ENCODE peak calls at places on chromosomes 1 and 21, in six cellular contexts. V is IMR-90, K is mesenchymal stem cell, W is mesendoderm, L is H1, Y is trophoblast cell. S is an unnamed sample. For H3K27me3, the result is how much of the 10 kb centered on the place peaks cover.

GRCh38 chr21:38905751-38906150 is 100.0 kb downstream of the ETS2 start:
- DNase-seq in W (no peak), V (no peak), K (no peak), L (no peak), Y (no peak), S (no peak)

GRCh38 chr21:29288239-29288638 is 10.5 kb upstream of the BACH1 start:
- DNase-seq in K (no peak), W (no peak), L (no peak), Y (no peak), V (no peak), S (no peak)

GRCh38 chr1:243917177-243917862 is 67.3 kb upstream of the AKT3 start:
- DNase-seq in K (peak), W (peak), V (peak), L (peak), Y (peak), S (peak)

GRCh38 chr1:23614128-23614660 is 54.9 kb upstream of the ID3 start:
- DNase-seq in K (no peak), W (no peak), Y (no peak), L (no peak), V (no peak), S (no peak)

GRCh38 chr1:21873174-21873573 is 61.1 kb downstream of the LDLRAD2 start:
- DNase-seq in Y (no peak), L (no peak), K (no peak), V (no peak), W (no peak), S (peak)

GRCh38 chr1:221188531-221188930 is 309.3 kb downstream of the HLX start:
- DNase-seq in L (no peak), V (no peak), Y (no peak), K (no peak), W (no peak), S (no peak)

GRCh38 chr1:33854091-33854490 is 9.8 kb upstream of the HMGB4 start:
- DNase-seq in Y (no peak), V (no peak), L (no peak), K (no peak), W (no peak), S (no peak)

GRCh38 chr1:54413295-54413694 is 7.1 kb upstream of the SSBP3 start:
- DNase-seq in V (peak), L (no peak), K (peak), W (no peak), Y (no peak), S (no peak)

GRCh38 chr1:93753766-93754763 is 72.4 kb upstream of the BCAR3 start:
- DNase-seq in K (peak), Y (peak), W (no peak), L (no peak), V (peak), S (no peak)

GRCh38 chr1:204735042-204735441 is 49.5 kb upstream of the LRRN2 start:
- DNase-seq in L (peak), V (no peak), Y (no peak), K (no peak), W (peak), S (no peak)

GRCh38 chr1:204731509-204731908 is 46.0 kb upstream of the LRRN2 start:
- DNase-seq in W (no peak), Y (no peak), K (no peak), V (no peak), L (peak), S (no peak)

GRCh38 chr1:204733289-204733688 is 47.8 kb upstream of the LRRN2 start:
- DNase-seq in W (no peak), Y (no peak), V (no peak), L (peak), K (no peak), S (no peak)

GRCh38 chr1:204731997-204732396 is 46.5 kb upstream of the LRRN2 start:
- DNase-seq in W (no peak), L (peak), Y (no peak), K (no peak), V (no peak), S (no peak)

DNA sequence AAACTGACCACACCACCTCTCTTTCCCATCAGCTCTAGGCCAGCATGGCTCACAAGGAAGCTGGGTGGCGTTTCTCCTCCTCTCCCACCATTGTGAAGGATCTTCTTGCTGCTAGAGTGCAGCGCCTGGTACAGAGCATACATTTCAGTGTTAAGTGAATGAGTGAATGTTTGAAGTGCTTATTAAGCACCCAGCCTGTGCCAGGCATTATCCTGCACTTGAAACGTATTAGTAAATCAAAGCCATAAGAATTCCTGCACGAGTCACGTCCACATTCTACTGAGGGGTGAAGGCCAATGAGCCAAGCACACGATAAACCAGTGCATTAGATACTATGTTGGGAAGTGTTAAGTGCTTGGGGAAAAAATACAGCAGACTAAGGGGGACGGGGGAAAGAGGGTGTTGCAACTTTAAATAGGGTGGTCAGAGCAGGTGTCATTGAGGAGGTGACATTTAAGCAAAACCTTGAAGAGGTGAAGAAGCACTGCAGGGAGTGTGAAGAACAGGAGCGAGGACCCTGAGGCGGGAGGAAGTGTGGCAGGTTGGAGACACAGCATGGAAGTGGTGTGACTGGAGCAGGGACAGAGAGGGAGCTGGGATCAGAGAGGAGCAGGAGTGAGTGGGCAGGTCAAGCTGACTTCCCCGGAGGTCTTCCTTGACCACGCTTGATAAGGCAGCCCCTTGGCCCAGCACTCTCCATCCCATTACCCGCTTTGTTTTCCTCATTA is 48.5 kb upstream of the LRRN2 start:
- DNase-seq in Y (no peak), L (peak), K (no peak), V (no peak), W (no peak), S (no peak)
- H3K27me3 ChIP-seq in Y (under half), L (under half), K (under half), V (under half), W (under half), S (under half)

DNA sequence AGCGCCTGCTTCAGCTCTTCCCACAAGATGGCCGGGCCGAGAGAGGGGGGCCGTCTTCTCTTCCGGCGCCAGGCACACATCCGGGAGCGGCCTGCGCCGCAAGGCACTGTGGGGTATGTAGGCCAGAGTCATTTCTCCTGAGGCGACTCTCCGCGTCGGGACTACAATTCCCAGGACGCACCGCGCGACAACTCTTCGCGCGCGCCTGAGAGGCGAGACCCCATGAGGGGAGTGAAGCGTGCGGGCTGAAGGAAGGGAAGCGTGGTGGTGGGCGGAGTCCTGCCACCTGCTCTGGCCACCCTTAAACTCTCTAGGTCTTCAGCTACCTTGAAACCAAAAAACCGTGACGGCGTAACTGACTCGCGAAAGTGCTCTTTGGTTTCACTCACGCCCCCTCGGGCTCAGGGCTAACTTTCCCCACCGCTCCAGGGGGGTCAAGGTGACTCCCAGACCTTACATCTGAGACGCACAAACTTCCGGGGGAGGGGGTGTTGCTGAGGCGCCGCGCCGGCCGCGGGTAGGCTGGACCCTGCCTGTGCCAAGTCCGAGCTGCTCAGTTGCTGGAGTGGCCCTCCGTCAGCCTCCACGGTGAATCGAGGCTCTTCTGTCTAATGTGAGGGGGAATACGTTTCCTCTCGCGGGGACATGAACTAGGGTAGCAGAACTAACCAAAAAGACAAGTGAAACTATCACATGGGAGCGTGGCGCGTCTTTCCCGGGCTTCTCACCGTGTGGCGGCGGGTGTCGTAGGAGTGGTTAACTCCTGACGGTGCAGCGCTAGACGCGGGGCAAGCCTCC is at the start of gene SERBP1:
- DNase-seq in W (peak), Y (peak), L (peak), V (peak), K (peak), S (peak)
- H2BK120ac ChIP-seq in W (no peak), Y (peak), L (peak), V (peak), K (no peak), S (no peak)

GRCh38 chr1:110390692-110391232 is at the start of gene SLC16A4:
- DNase-seq in W (peak), L (no peak), K (peak), V (peak), Y (peak), S (no peak)
- H3K4me3 ChIP-seq in W (no peak), L (no peak), K (peak), V (peak), Y (no peak), S (no peak)

GRCh38 chr1:200305806-200306205 is 104.0 kb downstream of the ZNF281 start:
- DNase-seq in L (no peak), Y (no peak), W (no peak), V (no peak), K (no peak), S (no peak)
- H3K27me3 ChIP-seq in L (under half), Y (under half), W (under half), V (under half), K (under half), S (under half)

GRCh38 chr1:112618721-112619517 is at the start of gene ST7L:
- DNase-seq in Y (peak), L (peak), K (peak), W (peak), V (peak), S (peak)
- H2BK120ac ChIP-seq in Y (peak), L (peak), K (peak), W (peak), V (peak), S (peak)

GRCh38 chr1:80778094-80778840 is 1022.5 kb upstream of the ADGRL2 start:
- DNase-seq in Y (no peak), K (no peak), W (no peak), V (no peak), L (no peak), S (no peak)

GRCh38 chr1:80776286-80776685 is 1024.4 kb upstream of the ADGRL2 start:
- DNase-seq in Y (no peak), L (no peak), K (no peak), V (no peak), W (peak), S (no peak)

GRCh38 chr1:80779278-80779677 is 1021.5 kb upstream of the ADGRL2 start:
- DNase-seq in L (no peak), W (peak), K (no peak), Y (peak), V (no peak), S (no peak)
- H3K4me3 ChIP-seq in L (no peak), W (no peak), K (no peak), Y (no peak), V (no peak), S (no peak)

DNA sequence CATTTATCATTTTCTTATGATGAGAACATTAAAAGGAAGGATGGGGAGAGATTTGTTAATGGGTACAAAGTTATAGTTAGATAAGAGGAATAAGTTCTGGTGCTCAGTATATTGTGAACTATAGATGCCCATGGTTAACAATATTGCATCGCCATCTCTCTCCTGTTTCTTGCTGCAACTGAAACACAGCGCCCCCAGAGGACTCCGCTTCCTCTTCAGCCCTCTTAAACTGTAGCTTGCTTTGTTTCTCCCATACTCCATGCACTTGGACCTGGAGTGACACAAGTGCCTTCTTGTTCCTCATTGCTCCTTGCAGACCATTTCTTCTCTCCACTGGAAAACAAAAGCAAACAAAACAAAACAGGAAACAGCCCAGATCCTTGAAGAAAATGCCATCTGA is 70.1 kb upstream of the NTPCR start:
- DNase-seq in L (peak), K (peak), Y (peak), W (peak), V (peak), S (no peak)
- H3K27me3 ChIP-seq in L (under half), K (under half), Y (under half), W (under half), V (under half), S (under half)

GRCh38 chr1:150162862-150163706 is 13.4 kb downstream of the PLEKHO1 start:
- DNase-seq in K (peak), L (peak), W (peak), Y (peak), V (peak), S (peak)

GRCh38 chr1:150161747-150162581 is 12.2 kb downstream of the PLEKHO1 start:
- DNase-seq in V (peak), L (no peak), Y (no peak), K (peak), W (peak), S (no peak)

GRCh38 chr1:150164224-150164623 is 14.5 kb downstream of the PLEKHO1 start:
- DNase-seq in W (no peak), Y (no peak), V (no peak), L (no peak), K (no peak), S (no peak)

GRCh38 chr1:150160964-150161626 is 11.4 kb downstream of the PLEKHO1 start:
- DNase-seq in V (peak), L (no peak), K (no peak), Y (no peak), W (peak), S (no peak)

DNA sequence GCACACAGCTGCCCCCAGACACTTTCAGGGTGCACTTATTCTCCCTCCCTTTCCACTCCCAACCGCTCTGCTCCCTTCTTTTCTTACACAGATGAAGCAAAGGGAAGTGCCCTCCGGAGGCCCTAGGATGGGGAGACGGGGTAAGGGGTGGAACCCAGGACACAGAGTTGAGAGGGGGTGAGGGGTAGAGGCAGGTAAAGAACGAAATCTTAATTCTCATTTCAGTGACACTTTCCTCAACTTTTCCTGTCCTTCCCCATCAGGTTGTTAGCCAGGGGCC is 12.8 kb downstream of the PLEKHO1 start:
- DNase-seq in W (no peak), K (no peak), L (peak), Y (no peak), V (no peak), S (no peak)
- H2BK120ac ChIP-seq in W (no peak), K (peak), L (peak), Y (peak), V (peak), S (no peak)

S was measured in neuronal stem cell.